ENCODE peak calls at places on chromosomes 4 and X, in five cellular contexts. A is mammary epithelial cell, C is transverse colon, G is GM12864, S is pancreas. F is an unnamed sample.

GRCh38 chr4:152100378-152101201 is 339.8 kb upstream of the GATB start:
- DNase-seq in A (peak), C (peak), G (peak), S (no peak), F (peak)

GRCh38 chr4:122577808-122578781 is 42.8 kb downstream of the IL21 start:
- DNase-seq in A (peak), C (peak), G (no peak), S (no peak), F (peak)

GRCh38 chr4:137635108-137635507 is 102.8 kb upstream of the PCDH18 start:
- DNase-seq in A (peak), C (no peak), G (no peak), S (no peak), F (peak)

GRCh38 chr4:2083826-2084160 is 24.7 kb downstream of the NAT8L start:
- DNase-seq in A (no peak), C (no peak), G (no peak), S (peak), F (no peak)

GRCh38 chrX:40622741-40623536 is at the start of gene MPC1L:
- DNase-seq in A (no peak), C (peak), G (no peak), S (no peak), F (no peak)

GRCh38 chrX:106415276-106415895 is 196.4 kb upstream of the RADX start:
- DNase-seq in A (peak), C (no peak), G (no peak), S (no peak), F (peak)

GRCh38 chr4:74583757-74584156 is 138.8 kb downstream of the AREG start:
- DNase-seq in A (peak), C (no peak), G (no peak), S (no peak), F (peak)

GRCh38 chrX:110384490-110384889 is 25.8 kb downstream of the RTL9 start:
- DNase-seq in A (peak), C (no peak), G (no peak), S (no peak), F (no peak)

GRCh38 chrX:40414335-40414734 is 166.4 kb upstream of the ATP6AP2 start:
- DNase-seq in A (no peak), C (no peak), G (no peak), S (no peak), F (no peak)

GRCh38 chrX:84259868-84260267 is 71.9 kb upstream of the RPS6KA6 start:
- DNase-seq in A (no peak), C (no peak), G (no peak), S (no peak), F (no peak)

GRCh38 chrX:69362889-69363288 is 141.2 kb upstream of the NALF2 start:
- DNase-seq in A (no peak), C (no peak), G (no peak), S (no peak), F (no peak)

GRCh38 chr4:154313004-154313587 is 178.5 kb downstream of the DCHS2 start:
- DNase-seq in A (no peak), C (no peak), G (no peak), S (no peak), F (no peak)
- TF ChIP-seq CTCF in A (no peak), C (no peak), G (no peak), S (no peak), F (no peak)

DNA sequence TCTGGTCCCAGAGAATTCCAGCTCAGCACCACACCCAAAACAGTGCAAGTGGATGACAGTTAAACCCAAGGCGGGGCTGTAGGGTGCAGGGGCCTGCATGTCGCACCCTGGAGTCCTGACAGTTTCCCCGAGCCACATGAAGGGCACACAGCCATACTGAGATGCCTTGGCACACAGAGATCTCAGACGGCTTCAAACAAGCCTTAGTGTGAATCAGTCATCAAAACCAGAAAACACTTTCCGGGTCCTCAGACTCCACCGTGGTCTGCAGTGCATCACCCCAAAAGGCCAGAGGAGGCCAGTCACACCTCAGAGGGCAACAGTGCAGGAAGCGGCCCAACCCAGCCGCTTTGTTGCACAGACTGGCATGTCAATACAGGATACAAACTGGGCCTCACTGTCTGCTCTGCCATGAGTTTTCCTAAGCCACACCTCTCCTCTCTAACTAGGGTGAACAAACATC is 64.6 kb upstream of the ENPP6 start:
- DNase-seq in A (peak), C (peak), G (no peak), S (no peak), F (peak)
- TF ChIP-seq CTCF in A (peak), C (peak), G (peak), S (no peak), F (no peak)

DNA sequence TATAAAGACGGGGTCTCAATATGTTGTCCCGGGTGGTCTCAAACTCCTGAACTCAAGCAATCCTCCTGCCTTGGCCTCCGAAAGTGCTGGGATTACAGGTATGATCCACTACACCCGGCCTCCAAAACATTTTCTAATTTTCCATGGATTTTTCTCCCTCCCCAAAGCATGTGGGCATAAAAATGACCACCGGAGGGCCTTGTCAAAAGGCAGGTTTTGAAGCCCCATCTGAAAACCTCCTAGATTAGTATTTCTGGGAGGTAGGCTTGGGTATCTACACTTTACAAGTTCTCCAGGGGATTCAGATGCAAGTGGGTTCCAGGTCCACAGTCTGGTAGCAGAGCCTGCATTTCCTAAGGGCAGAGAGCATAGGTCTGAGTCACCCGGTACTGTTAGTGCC is 1.4 kb upstream of the GPR173 start:
- DNase-seq in A (no peak), C (no peak), G (no peak), S (no peak), F (peak)
- TF ChIP-seq CTCF in A (peak), C (no peak), G (no peak), S (no peak), F (peak)

DNA sequence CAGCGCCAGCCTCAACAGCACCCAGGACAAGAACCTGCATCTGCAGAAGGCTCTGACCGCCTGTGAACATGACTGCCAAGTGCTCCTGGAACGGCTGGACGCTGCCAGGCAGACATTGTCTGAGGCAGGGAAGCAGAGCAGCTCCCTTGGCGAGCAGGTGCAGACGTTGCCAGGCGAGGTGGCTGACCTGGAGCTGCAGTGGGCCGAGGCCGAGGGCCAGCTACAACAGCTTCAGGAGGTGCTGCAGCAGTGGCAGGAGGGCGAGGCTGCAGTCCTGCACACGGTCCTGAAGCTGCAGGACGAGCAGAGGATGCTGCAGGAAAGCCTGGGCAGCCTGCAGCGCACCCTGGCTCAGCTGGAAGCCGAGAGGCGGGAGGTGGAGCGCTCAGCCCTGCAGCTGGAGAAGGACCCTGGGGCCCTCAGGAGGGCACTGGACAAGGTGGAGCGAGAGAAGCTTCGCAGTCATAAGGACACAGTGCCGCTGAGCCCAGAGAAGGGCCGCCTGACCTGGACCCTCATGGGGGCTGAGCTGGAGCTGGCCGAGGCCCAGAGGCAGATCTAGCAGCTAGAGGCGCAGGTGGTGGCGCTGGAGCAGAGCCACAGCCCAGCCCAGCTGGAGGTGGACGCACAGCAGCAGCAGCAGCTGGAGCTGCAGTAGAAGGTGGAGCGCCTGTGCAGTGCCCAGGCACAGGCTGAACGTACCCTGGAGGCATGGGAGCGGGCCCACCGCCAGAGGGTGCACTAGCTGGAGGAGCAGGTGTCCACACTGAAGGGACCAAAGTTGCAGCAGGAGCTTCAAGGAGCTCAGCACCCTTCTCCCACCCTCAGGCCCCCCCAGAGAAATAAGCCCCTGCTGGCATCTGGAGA is 16.4 kb downstream of the SMIM10L2A start:
- DNase-seq in A (no peak), C (no peak), G (no peak), S (peak), F (no peak)
- TF ChIP-seq CTCF in A (no peak), C (no peak), G (peak), S (no peak), F (no peak)

DNA sequence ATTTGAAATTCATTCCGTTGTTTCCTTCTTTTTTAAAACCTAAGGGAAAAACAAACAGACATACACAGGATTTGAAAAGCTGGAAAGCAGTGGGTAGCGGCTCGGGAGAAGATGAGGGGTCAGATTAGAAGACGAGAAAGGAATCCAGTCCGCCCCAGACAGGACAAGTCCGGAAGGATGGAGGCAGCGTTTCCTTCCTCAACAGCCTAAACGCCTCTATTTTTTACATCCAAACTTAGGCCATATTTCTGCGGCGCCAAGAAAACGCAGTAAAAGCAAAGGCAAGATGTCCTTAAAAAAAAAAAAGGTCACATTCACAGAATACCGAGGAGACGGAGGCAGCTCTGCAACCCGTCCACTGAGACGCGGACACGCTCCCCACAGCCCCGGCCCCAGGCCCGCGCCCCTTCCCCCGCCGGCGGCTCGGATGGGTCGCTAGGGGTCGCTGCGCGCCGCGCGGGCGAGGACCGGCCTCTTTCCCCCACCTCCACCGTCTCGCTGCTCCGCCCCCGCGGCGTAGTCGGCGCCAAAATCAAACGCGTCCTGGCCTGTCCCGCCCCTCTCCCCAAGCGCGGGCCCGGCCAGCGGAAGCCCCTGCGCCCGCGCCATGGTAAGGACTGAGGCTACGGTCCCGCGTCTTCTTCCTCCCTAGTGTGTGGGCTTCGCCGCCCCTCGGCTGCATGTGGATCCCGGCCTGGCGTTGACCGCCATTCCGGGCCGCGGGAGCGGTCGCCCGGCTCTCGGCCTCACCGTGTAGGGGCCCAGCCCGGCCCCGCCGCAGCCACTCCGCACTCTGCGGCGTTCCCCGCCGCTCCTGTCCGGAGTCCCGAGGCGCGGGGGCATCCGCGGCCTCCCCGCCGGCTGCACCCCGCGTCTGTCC is at the start of gene MND1:
- DNase-seq in A (peak), C (peak), G (peak), S (peak), F (peak)
- TF ChIP-seq CTCF in A (no peak), C (peak), G (peak), S (peak), F (peak)

GRCh38 chr4:7522452-7522851 is 87.7 kb upstream of the PSAPL1 start:
- DNase-seq in A (no peak), C (no peak), G (no peak), S (no peak), F (no peak)

GRCh38 chr4:7526491-7526890 is 91.8 kb upstream of the PSAPL1 start:
- DNase-seq in A (no peak), C (no peak), G (no peak), S (no peak), F (no peak)

GRCh38 chr4:7524841-7525240 is 90.1 kb upstream of the PSAPL1 start:
- DNase-seq in A (no peak), C (no peak), G (no peak), S (no peak), F (no peak)

GRCh38 chr4:7523526-7523925 is 88.8 kb upstream of the PSAPL1 start:
- DNase-seq in A (no peak), C (no peak), G (no peak), S (no peak), F (no peak)

DNA sequence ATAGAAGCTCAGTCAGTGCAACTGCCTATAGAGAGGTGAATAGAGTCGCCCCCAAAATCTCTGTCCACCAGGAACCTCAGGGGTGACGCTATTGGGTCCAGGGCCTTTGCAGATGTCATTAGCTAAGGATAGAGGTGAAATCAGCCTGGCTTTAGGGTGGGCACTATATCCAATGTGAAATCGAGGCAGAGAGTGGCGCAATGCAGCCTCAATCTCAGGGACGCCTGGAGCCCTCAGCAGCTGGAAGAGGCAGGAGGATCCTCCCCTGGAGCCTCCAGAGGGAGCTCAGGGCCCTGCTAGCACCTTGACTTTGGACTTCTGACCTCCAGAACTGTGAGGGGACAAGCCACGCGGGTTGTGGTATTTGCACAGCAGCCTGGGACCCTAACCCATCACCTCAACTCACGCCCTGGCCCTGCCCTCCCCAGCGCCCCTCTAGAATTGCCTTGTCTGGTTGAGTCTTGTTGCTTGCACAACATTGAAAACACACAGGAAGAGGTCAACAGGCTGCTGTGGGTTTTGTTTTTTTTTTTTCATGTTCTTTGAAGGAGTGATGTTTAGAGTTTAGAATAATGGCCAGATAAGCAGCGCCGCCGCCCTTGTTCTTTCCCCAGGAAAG is 89.4 kb upstream of the PSAPL1 start:
- DNase-seq in A (no peak), C (no peak), G (no peak), S (no peak), F (no peak)
- TF ChIP-seq CTCF in A (no peak), C (no peak), G (no peak), S (no peak), F (no peak)